ENCODE peak calls at places on chromosome 14, in eight cellular contexts. One of them, this sample, is unnamed. For H3K4me1, the result is how much of the 10 kb centered on the place peaks cover.

GRCh38 chr14:29028973-29029582 is 262.5 kb downstream of the FOXG1 start:
- DNase-seq in kidney: no peak
- DNase-seq in hepatocyte: peak
- DNase-seq in tibial artery: no peak
- DNase-seq in tibial nerve: no peak
- DNase-seq in osteoblast: no peak
- DNase-seq in uterus: no peak
- DNase-seq in lower lobe of right lung: no peak
- DNase-seq in this sample: no peak

GRCh38 chr14:39680777-39681176 is 248.5 kb upstream of the FBXO33 start:
- DNase-seq in kidney: no peak
- DNase-seq in hepatocyte: no peak
- DNase-seq in tibial artery: no peak
- DNase-seq in tibial nerve: no peak
- DNase-seq in osteoblast: no peak
- DNase-seq in uterus: no peak
- DNase-seq in lower lobe of right lung: no peak
- DNase-seq in this sample: no peak

GRCh38 chr14:76955575-76956252 is 72.8 kb downstream of the IRF2BPL start:
- DNase-seq in kidney: no peak
- DNase-seq in hepatocyte: no peak
- DNase-seq in tibial artery: no peak
- DNase-seq in tibial nerve: no peak
- DNase-seq in osteoblast: peak
- DNase-seq in uterus: no peak
- DNase-seq in lower lobe of right lung: no peak
- DNase-seq in this sample: peak

GRCh38 chr14:24338843-24339242 is 948 bp downstream of the RIPK3 start:
- DNase-seq in kidney: no peak
- DNase-seq in hepatocyte: no peak
- DNase-seq in tibial artery: no peak
- DNase-seq in tibial nerve: no peak
- DNase-seq in osteoblast: no peak
- DNase-seq in uterus: no peak
- DNase-seq in lower lobe of right lung: no peak
- DNase-seq in this sample: no peak

GRCh38 chr14:91256661-91257060 is 12.2 kb upstream of the GPR68 start:
- DNase-seq in kidney: no peak
- DNase-seq in hepatocyte: peak
- DNase-seq in tibial artery: no peak
- DNase-seq in tibial nerve: no peak
- DNase-seq in osteoblast: no peak
- DNase-seq in uterus: no peak
- DNase-seq in lower lobe of right lung: no peak
- DNase-seq in this sample: no peak

GRCh38 chr14:63203015-63203414 is 1.2 kb upstream of the RHOJ start:
- DNase-seq in kidney: no peak
- DNase-seq in hepatocyte: no peak
- DNase-seq in tibial artery: no peak
- DNase-seq in tibial nerve: no peak
- DNase-seq in osteoblast: no peak
- DNase-seq in uterus: no peak
- DNase-seq in lower lobe of right lung: no peak
- DNase-seq in this sample: no peak

GRCh38 chr14:56482306-56482705 is 97.3 kb upstream of the TMEM260 start:
- DNase-seq in kidney: no peak
- DNase-seq in hepatocyte: peak
- DNase-seq in tibial artery: no peak
- DNase-seq in tibial nerve: no peak
- DNase-seq in osteoblast: no peak
- DNase-seq in uterus: no peak
- DNase-seq in lower lobe of right lung: no peak
- DNase-seq in this sample: no peak

GRCh38 chr14:59576332-59577294 is at the start of gene CCDC175:
- DNase-seq in kidney: peak
- DNase-seq in hepatocyte: peak
- DNase-seq in tibial artery: peak
- DNase-seq in tibial nerve: peak
- DNase-seq in osteoblast: peak
- DNase-seq in uterus: peak
- DNase-seq in lower lobe of right lung: peak
- DNase-seq in this sample: peak

GRCh38 chr14:33120966-33121365 is 182.3 kb downstream of the NPAS3 start:
- DNase-seq in kidney: no peak
- DNase-seq in hepatocyte: no peak
- DNase-seq in tibial artery: no peak
- DNase-seq in tibial nerve: no peak
- DNase-seq in osteoblast: no peak
- DNase-seq in uterus: no peak
- DNase-seq in lower lobe of right lung: no peak
- DNase-seq in this sample: no peak

GRCh38 chr14:50425816-50426215 is 29.1 kb upstream of the CDKL1 start:
- DNase-seq in kidney: no peak
- DNase-seq in hepatocyte: no peak
- DNase-seq in tibial artery: no peak
- DNase-seq in tibial nerve: no peak
- DNase-seq in osteoblast: no peak
- DNase-seq in uterus: no peak
- DNase-seq in lower lobe of right lung: no peak
- DNase-seq in this sample: no peak

GRCh38 chr14:54696998-54697397 is 130.1 kb downstream of the SAMD4A start:
- DNase-seq in kidney: no peak
- DNase-seq in hepatocyte: no peak
- DNase-seq in tibial artery: no peak
- DNase-seq in tibial nerve: no peak
- DNase-seq in osteoblast: no peak
- DNase-seq in uterus: no peak
- DNase-seq in lower lobe of right lung: no peak
- DNase-seq in this sample: no peak

GRCh38 chr14:77612011-77612620 is 4.3 kb downstream of the SPTLC2 start:
- DNase-seq in kidney: no peak
- DNase-seq in hepatocyte: no peak
- DNase-seq in tibial artery: no peak
- DNase-seq in tibial nerve: no peak
- DNase-seq in osteoblast: peak
- DNase-seq in uterus: no peak
- DNase-seq in lower lobe of right lung: no peak
- DNase-seq in this sample: no peak

GRCh38 chr14:64092940-64093339 is 201.2 kb downstream of the ESR2 start:
- DNase-seq in kidney: no peak
- DNase-seq in hepatocyte: no peak
- DNase-seq in tibial artery: no peak
- DNase-seq in tibial nerve: no peak
- DNase-seq in osteoblast: no peak
- DNase-seq in uterus: no peak
- DNase-seq in lower lobe of right lung: no peak
- DNase-seq in this sample: no peak

GRCh38 chr14:104882325-104882973 is 17.4 kb downstream of the CEP170B start:
- DNase-seq in kidney: peak
- DNase-seq in hepatocyte: peak
- DNase-seq in tibial artery: no peak
- DNase-seq in tibial nerve: no peak
- DNase-seq in osteoblast: peak
- DNase-seq in uterus: no peak
- DNase-seq in lower lobe of right lung: peak
- DNase-seq in this sample: no peak

GRCh38 chr14:84937449-84937848 is 592.5 kb upstream of the FLRT2 start:
- DNase-seq in kidney: no peak
- DNase-seq in hepatocyte: no peak
- DNase-seq in tibial artery: no peak
- DNase-seq in tibial nerve: no peak
- DNase-seq in osteoblast: no peak
- DNase-seq in uterus: no peak
- DNase-seq in lower lobe of right lung: no peak
- DNase-seq in this sample: no peak

GRCh38 chr14:91063119-91063518 is 2.7 kb upstream of the RPS6KA5 start:
- DNase-seq in kidney: no peak
- DNase-seq in hepatocyte: no peak
- DNase-seq in tibial artery: no peak
- DNase-seq in tibial nerve: no peak
- DNase-seq in osteoblast: no peak
- DNase-seq in uterus: no peak
- DNase-seq in lower lobe of right lung: no peak
- DNase-seq in this sample: no peak

GRCh38 chr14:21092147-21093011 is 6.1 kb downstream of the ZNF219 start:
- DNase-seq in kidney: peak
- DNase-seq in hepatocyte: peak
- DNase-seq in tibial artery: peak
- DNase-seq in tibial nerve: peak
- DNase-seq in osteoblast: peak
- DNase-seq in uterus: peak
- DNase-seq in lower lobe of right lung: peak
- DNase-seq in this sample: peak

GRCh38 chr14:65052832-65053231 is 49.5 kb downstream of the MAX start:
- DNase-seq in kidney: no peak
- DNase-seq in hepatocyte: no peak
- DNase-seq in tibial artery: no peak
- DNase-seq in tibial nerve: no peak
- DNase-seq in osteoblast: no peak
- DNase-seq in uterus: no peak
- DNase-seq in lower lobe of right lung: no peak
- DNase-seq in this sample: no peak

GRCh38 chr14:35861204-35861868 is 35.2 kb downstream of the BRMS1L start:
- DNase-seq in kidney: no peak
- DNase-seq in hepatocyte: no peak
- DNase-seq in tibial artery: no peak
- DNase-seq in tibial nerve: no peak
- DNase-seq in osteoblast: no peak
- DNase-seq in uterus: no peak
- DNase-seq in lower lobe of right lung: no peak
- DNase-seq in this sample: no peak

GRCh38 chr14:82419933-82420332 is 886.3 kb upstream of the SEL1L start:
- DNase-seq in kidney: no peak
- DNase-seq in hepatocyte: no peak
- DNase-seq in tibial artery: no peak
- DNase-seq in tibial nerve: no peak
- DNase-seq in osteoblast: no peak
- DNase-seq in uterus: no peak
- DNase-seq in lower lobe of right lung: no peak
- DNase-seq in this sample: no peak
- H3K27ac ChIP-seq in kidney: no peak
- H3K27ac ChIP-seq in hepatocyte: no peak
- H3K27ac ChIP-seq in tibial artery: no peak
- H3K27ac ChIP-seq in tibial nerve: no peak
- H3K27ac ChIP-seq in osteoblast: no peak
- H3K27ac ChIP-seq in uterus: no peak
- H3K27ac ChIP-seq in lower lobe of right lung: no peak
- H3K27ac ChIP-seq in this sample: no peak

DNA sequence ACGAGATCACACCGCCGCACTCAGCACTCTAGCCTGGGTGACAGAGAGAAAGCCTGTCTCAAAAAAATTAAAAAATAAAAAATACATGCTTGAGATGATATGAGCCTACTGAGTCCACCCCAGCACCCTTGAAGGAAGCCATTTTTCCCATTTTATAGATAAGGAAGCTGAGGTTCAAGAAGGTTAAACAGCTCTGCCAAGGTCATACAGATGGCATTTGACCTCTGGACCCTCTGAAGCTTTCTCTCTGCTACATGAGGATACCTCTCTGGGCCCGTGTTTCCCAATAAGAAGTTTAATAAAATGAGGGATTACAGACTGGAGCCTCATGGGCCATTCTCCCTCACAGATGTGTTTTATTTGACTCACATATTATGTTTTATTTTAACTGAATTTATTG is 53.9 kb upstream of the PNMA1 start:
- DNase-seq in kidney: no peak
- DNase-seq in hepatocyte: no peak
- DNase-seq in tibial artery: no peak
- DNase-seq in tibial nerve: no peak
- DNase-seq in osteoblast: no peak
- DNase-seq in uterus: no peak
- DNase-seq in lower lobe of right lung: no peak
- DNase-seq in this sample: no peak
- H3K4me1 ChIP-seq in kidney: half or more
- H3K4me1 ChIP-seq in hepatocyte: under half
- H3K4me1 ChIP-seq in tibial artery: under half
- H3K4me1 ChIP-seq in tibial nerve: under half
- H3K4me1 ChIP-seq in osteoblast: under half
- H3K4me1 ChIP-seq in uterus: under half
- H3K4me1 ChIP-seq in lower lobe of right lung: half or more
- H3K4me1 ChIP-seq in this sample: under half

DNA sequence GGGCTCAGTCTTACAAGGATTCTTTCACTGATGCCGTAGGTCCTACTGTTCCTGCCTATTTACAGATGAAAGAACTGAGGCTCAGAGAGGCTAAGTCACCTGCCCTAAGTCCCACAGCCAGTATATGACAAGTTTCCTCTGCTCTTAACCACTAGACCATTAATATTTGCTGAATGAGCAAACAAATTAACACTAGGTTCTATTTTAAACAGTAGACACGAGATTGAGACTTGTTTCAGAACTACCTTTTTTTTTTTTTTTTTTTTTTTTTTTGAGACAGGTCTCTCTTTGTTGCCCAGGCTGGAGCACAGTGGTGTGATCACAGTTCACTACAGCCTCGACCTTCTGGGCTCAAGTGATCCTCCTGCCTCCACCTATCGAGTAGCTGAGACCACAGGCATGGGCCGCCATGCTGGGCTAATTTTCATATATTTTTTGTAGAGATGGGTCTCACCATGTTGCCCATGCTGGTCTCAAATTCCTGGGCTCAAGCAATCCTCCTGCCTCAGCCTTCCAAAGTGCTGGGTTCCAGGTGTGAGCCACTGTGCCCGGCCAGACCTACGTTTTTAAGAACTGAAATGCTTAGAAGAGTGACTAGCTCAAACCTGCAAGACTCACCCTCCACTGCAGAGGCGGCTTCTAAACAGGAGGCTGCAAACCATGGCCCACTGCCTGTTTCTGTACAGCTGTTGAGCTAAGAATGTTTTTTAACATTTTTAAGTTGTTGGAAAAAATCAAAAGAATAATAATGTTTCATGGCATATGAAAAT is 12.9 kb downstream of the SYNE3 start:
- DNase-seq in kidney: no peak
- DNase-seq in hepatocyte: no peak
- DNase-seq in tibial artery: no peak
- DNase-seq in tibial nerve: no peak
- DNase-seq in osteoblast: no peak
- DNase-seq in uterus: no peak
- DNase-seq in lower lobe of right lung: no peak
- DNase-seq in this sample: no peak
- H3K4me3 ChIP-seq in kidney: no peak
- H3K4me3 ChIP-seq in hepatocyte: no peak
- H3K4me3 ChIP-seq in tibial artery: no peak
- H3K4me3 ChIP-seq in tibial nerve: no peak
- H3K4me3 ChIP-seq in osteoblast: no peak
- H3K4me3 ChIP-seq in uterus: no peak
- H3K4me3 ChIP-seq in lower lobe of right lung: no peak
- H3K4me3 ChIP-seq in this sample: no peak

DNA sequence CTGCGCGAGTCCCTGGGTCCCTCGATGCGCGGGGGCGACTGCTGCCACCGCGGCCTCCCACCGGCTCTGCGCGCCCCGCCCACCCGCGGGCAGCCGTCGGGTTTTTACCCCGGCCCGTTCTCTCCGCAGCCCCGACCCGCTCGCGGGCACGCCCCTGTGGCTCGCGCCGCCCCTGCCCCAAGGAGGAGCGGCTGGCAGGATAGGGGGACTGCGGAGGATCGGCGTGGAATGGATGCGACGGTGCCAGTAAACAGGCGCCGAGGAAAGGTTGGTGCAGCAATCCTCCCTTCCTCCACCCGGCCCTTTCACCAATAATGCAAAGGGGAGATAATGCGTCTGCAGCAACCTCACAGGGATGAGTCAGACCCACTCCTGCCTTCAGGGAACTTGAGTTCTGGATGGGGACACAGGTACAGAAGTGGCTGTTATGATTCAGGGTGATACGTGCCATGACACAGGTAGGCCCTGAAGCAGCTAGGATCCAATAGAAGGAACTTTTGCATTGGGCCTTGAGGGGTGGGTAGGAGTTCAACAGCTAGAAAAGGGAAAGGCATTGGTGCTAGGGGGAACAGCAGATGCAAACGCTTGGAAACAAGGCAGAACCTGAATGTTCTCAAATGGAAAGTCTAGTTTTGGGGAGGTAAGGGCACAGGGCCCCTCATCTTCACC is 554 bp upstream of the DEGS2 start:
- DNase-seq in kidney: no peak
- DNase-seq in hepatocyte: peak
- DNase-seq in tibial artery: no peak
- DNase-seq in tibial nerve: no peak
- DNase-seq in osteoblast: no peak
- DNase-seq in uterus: no peak
- DNase-seq in lower lobe of right lung: no peak
- DNase-seq in this sample: no peak
- H3K27ac ChIP-seq in kidney: no peak
- H3K27ac ChIP-seq in hepatocyte: no peak
- H3K27ac ChIP-seq in tibial artery: no peak
- H3K27ac ChIP-seq in tibial nerve: no peak
- H3K27ac ChIP-seq in osteoblast: no peak
- H3K27ac ChIP-seq in uterus: no peak
- H3K27ac ChIP-seq in lower lobe of right lung: no peak
- H3K27ac ChIP-seq in this sample: no peak

This sample was measured in effector memory CD4-positive, alpha-beta T cell.